ENCODE peak calls at places on chromosomes 4 and X, in four cellular contexts. B, Q, A and K are unnamed samples.

GRCh38 chrX:3461824-3462508 is 115.5 kb upstream of the MXRA5 start:
- DNase-seq in B (no peak), Q (no peak), A (no peak), K (no peak)

GRCh38 chr4:70704333-70705145 is 16.2 kb downstream of the UTP3 start:
- DNase-seq in Q (peak), B (peak), A (peak), K (peak)

GRCh38 chr4:25133132-25133531 is 27.1 kb downstream of the SEPSECS start:
- DNase-seq in Q (no peak), B (no peak), A (no peak), K (no peak)

GRCh38 chrX:6024204-6024603 is 204.5 kb downstream of the NLGN4X start:
- DNase-seq in A (no peak), Q (no peak), B (no peak), K (no peak)

GRCh38 chr4:83604315-83604714 is 68.4 kb downstream of the GPAT3 start:
- DNase-seq in A (no peak), Q (no peak), B (no peak), K (no peak)

GRCh38 chr4:83658806-83659205 is 122.9 kb downstream of the GPAT3 start:
- DNase-seq in Q (peak), B (no peak), A (no peak), K (no peak)

GRCh38 chr4:118373614-118374255 is 20.9 kb upstream of the PRSS12 start:
- DNase-seq in Q (peak), A (no peak), B (no peak), K (no peak)

GRCh38 chr4:42915484-42915883 is 23.0 kb downstream of the GRXCR1 start:
- DNase-seq in A (no peak), B (no peak), Q (no peak), K (no peak)

GRCh38 chrX:1587161-1587560 is 4.2 kb upstream of the AKAP17A start:
- DNase-seq in B (no peak), A (no peak), Q (no peak), K (no peak)

GRCh38 chrX:45508459-45508858 is 307.8 kb upstream of the DIPK2B start:
- DNase-seq in B (no peak), A (no peak), Q (no peak), K (no peak)

GRCh38 chr4:11615601-11616000 is 186.9 kb upstream of the HS3ST1 start:
- DNase-seq in Q (no peak), A (no peak), B (no peak), K (no peak)

GRCh38 chr4:113961322-113961698 is 18.1 kb downstream of the ARSJ start:
- DNase-seq in B (no peak), Q (peak), A (no peak), K (no peak)

GRCh38 chrX:25295466-25295865 is 279.7 kb upstream of the ARX start:
- DNase-seq in Q (no peak), B (no peak), A (no peak), K (no peak)

GRCh38 chr4:33060873-33061542 is 2340.8 kb downstream of the PCDH7 start:
- DNase-seq in A (no peak), B (no peak), Q (peak), K (no peak)

GRCh38 chr4:82043081-82043808 is 330.5 kb downstream of the HNRNPD start:
- DNase-seq in B (no peak), Q (no peak), A (no peak), K (no peak)

GRCh38 chr4:141609243-141609642 is 27.1 kb upstream of the IL15 start:
- DNase-seq in A (no peak), B (peak), Q (no peak), K (no peak)

GRCh38 chr4:82099863-82100579 is 273.8 kb downstream of the HNRNPD start:
- DNase-seq in Q (no peak), B (no peak), A (no peak), K (no peak)

GRCh38 chr4:114659386-114660008 is 60.9 kb downstream of the UGT8 start:
- DNase-seq in A (peak), B (no peak), Q (peak), K (peak)

GRCh38 chrX:71565634-71566033 is 12.6 kb upstream of the GCNA start:
- DNase-seq in B (no peak), Q (no peak), A (no peak), K (no peak)

GRCh38 chrX:71558920-71559319 is 19.3 kb upstream of the GCNA start:
- DNase-seq in B (no peak), Q (no peak), A (no peak), K (no peak)

DNA sequence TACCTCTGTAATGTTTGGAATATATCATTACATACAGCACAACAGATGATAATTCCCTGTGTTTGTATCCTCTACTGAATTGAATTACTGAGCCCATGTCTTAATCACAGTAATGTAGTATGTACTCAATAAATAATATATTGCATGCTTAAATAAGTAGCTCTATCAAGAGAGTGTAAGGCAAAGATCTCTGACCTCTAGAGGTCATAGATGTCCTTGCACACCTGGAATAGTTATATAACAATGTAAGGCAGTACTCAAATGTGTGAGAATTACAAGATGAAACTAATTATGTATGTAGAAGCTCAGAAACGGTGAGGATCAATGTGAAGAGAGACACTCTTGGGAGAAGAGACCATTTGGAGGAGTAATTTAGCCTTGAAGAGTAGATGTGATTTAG is 14.3 kb upstream of the GCNA start:
- DNase-seq in A (no peak), Q (no peak), B (no peak), K (no peak)
- TF ChIP-seq CTCF in A (no peak), Q (no peak), B (no peak), K (no peak)

GRCh38 chr4:143564472-143564871 is 51.0 kb downstream of the SMARCA5 start:
- DNase-seq in A (no peak), B (no peak), Q (no peak), K (no peak)

GRCh38 chr4:143555676-143556075 is 42.2 kb downstream of the SMARCA5 start:
- DNase-seq in B (no peak), Q (no peak), A (no peak), K (no peak)

GRCh38 chr4:143558823-143559756 is 45.6 kb downstream of the SMARCA5 start:
- DNase-seq in Q (peak), B (peak), A (peak), K (no peak)

GRCh38 chr4:143558286-143558685 is 44.8 kb downstream of the SMARCA5 start:
- DNase-seq in B (no peak), Q (no peak), A (no peak), K (no peak)

DNA sequence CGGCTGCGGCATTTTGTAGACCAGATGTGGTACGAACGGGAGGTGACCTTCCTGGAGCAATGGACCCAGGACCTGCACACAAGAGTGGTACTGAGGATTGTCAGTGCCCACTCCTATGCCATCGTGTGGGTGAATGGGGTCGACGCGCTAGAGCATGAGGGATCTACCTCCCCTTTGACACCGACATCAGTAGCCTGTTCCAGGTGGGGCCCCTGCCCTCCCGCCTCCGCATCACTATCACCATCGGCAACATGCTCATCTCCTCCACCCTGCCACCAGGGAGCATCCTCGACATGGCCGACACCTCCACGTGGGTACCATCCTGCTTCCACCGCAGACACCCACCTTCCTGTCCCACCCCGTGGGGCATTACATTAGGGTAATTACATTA is 46.2 kb downstream of the SMARCA5 start:
- DNase-seq in B (no peak), Q (no peak), A (no peak), K (no peak)
- TF ChIP-seq CTCF in B (no peak), Q (no peak), A (no peak), K (no peak)

GRCh38 chrX:37997096-37997495 is 9.3 kb upstream of the SYTL5 start:
- DNase-seq in A (no peak), B (no peak), Q (no peak), K (no peak)

GRCh38 chrX:38000706-38001105 is 5.6 kb upstream of the SYTL5 start:
- DNase-seq in B (no peak), Q (no peak), A (no peak), K (no peak)

GRCh38 chrX:37998586-37999267 is 7.6 kb upstream of the SYTL5 start:
- DNase-seq in A (no peak), Q (peak), B (no peak), K (no peak)

GRCh38 chrX:37993857-37994619 is 12.3 kb upstream of the SYTL5 start:
- DNase-seq in A (no peak), B (peak), Q (no peak), K (no peak)

DNA sequence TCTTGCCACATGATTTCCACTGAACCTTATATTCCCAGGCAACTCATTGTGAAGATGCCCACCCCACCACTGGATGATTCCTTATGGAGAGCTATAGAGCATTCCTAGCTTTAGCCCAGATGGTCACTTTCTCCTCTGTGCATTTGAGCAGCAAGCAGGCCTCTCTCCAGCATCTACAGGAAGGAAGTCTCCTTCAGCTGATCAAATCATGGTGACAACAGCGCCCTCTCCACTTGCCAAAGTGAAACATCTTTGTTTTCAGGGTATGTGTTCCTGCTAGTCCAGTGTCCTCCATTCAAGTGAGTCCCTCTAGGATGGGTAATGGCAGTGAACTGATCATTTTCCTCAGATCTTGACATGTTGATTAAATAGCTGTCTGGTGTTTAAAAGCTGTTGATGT is 10.9 kb upstream of the SYTL5 start:
- DNase-seq in A (no peak), Q (no peak), B (no peak), K (no peak)
- TF ChIP-seq CTCF in A (no peak), Q (no peak), B (no peak), K (no peak)

DNA sequence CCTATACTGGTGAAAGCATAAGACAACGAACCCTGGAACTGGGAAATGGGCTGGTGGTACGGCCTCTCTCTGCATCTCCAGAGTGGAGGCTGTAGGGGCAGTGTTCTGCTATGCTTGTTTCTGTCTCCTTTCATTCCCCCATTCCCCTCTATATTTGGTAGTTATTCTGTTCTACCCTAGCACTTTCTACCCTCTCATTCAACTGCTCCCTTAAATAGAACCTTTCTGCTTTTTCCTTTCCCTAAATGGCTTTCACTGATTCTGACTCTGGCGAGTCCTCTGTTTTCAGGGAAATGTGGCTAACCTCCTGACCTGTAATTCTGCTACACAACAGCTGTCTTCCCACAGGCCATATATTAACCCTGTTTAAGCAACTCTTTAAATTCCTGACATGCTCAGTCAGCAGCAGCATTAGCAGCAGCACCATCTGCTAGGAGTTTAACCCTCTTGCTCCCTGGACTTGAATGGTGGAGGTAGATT is 94.2 kb downstream of the CXCL13 start:
- DNase-seq in Q (peak), B (no peak), A (no peak), K (no peak)
- TF ChIP-seq CTCF in Q (peak), B (no peak), A (no peak), K (no peak)

DNA sequence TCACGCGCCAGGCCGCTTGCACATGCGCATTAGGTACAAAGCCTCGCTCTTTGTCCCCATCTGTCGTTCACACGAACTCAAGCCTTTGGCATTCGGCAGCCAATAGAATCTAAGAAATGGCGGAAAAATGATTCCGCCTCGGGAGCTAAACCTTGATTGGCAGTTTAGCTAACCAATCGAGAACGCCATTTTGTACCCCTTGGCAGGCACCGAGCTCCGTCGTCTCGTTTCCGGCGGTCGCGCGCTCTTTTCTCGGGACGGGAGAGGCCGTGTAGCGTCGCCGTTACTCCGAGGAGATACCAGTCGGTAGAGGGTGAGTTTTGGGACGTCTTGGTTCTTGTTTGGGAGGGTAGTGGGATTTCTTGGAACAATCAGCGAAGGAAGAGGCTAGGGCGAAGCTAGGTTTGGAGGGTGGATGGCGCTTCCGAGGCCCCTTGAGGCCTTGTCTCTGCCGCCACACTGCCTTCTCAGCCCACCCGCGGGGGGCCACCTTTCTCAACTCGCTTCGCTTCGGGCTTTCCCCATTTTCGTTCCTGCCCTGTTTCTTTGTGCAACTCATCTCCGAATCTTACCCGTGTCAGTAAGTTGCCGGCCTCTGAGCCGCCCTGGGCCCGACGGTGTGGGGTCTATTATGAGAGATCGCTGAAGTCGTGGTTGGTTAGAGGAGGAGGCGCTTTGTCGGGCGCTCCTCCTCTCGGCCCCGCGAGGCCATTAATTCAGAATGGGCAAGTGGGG is at the start of gene NONO:
- DNase-seq in A (peak), B (peak), Q (peak), K (peak)
- TF ChIP-seq CTCF in A (no peak), B (no peak), Q (peak), K (no peak)

DNA sequence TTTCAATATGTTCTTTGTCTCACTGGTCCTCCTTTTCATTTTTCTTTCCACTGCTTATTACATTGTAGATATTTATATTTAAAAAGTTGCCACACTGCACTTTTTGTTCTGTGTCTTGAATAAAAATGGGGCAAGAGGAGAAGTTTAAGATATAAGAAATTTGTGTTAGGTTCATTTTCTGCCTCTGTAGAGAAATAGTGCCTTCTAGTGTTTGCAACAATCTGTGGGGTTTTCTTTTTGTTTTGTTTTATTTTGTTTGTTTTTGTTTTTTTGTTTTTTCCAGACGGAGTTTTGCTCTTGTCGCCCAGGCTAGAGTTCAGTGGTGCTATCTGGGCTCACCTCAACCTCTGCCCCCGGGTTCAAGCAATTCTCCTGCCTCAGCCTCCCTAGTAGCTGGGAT is 20.1 kb upstream of the SMIM14 start:
- DNase-seq in Q (no peak), B (no peak), A (no peak), K (no peak)
- TF ChIP-seq CTCF in Q (peak), B (no peak), A (peak), K (no peak)

DNA sequence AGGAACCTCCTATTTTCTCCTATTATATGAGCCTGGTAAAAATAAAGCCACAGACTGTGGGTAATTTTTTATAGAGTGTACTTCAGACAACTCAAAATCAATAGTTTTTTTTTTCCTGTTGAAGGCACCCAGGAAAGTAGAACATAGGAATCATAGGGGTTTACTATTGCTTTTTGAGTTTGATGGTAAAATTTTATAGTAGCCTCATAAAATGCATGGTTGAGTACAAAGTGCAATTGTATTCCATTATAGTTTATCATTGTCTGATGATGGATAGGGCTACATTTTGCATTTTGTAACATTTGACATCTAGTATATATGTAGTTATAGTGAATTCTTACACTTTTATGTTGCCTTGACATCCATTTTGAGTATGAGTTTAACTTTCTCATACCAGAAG is 455.0 kb downstream of the STIM2 start:
- DNase-seq in Q (no peak), A (no peak), B (no peak), K (no peak)
- TF ChIP-seq CTCF in Q (no peak), A (no peak), B (no peak), K (no peak)

DNA sequence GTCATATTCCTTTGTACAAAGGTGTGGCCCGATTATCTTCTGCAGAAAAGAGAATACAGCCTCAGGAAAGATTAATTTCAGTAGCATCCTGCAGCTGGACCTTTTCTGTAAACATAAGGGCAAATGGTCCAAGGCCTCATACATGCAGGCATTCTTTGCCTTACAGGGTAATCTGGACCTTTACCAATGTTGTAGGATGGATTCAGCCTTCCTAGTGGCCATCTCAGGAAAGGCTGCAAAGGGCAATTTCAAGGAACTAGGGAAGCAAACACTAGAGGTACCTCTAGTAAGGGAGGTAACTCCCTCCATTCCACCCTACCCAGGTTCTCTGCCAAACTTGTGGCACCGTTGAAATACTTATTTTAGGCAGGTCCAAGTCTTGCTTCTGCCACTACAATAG is 43.0 kb downstream of the UGT2B28 start:
- DNase-seq in A (no peak), B (no peak), Q (no peak), K (no peak)
- TF ChIP-seq CTCF in A (no peak), B (no peak), Q (peak), K (no peak)